ENCODE peak calls at places on chromosomes 4 and X, in ten cellular contexts. S, U, M, W, T, N, F, R, E and G are unnamed samples. For H3K4me1, the result is how much of the 10 kb centered on the place peaks cover.

GRCh38 chr4:139556071-139556734 is at the start of gene SETD7:
- DNase-seq in N (peak), R (peak), F (peak), T (peak), E (peak), S (peak), U (peak), W (peak), M (peak), G (peak)

GRCh38 chr4:182391111-182391684 is 148.0 kb downstream of the TENM3 start:
- DNase-seq in U (no peak), W (no peak), M (no peak), S (no peak), T (no peak), F (no peak), E (no peak), N (no peak), R (no peak), G (no peak)

GRCh38 chrX:25156323-25156722 is 140.6 kb upstream of the ARX start:
- DNase-seq in E (no peak), F (no peak), U (no peak), N (no peak), S (no peak), M (peak), T (no peak), W (no peak), R (no peak), G (no peak)

GRCh38 chr4:77385124-77385969 is 220.3 kb upstream of the CXCL13 start:
- DNase-seq in R (peak), E (peak), N (peak), M (peak), U (peak), W (peak), S (peak), F (peak), T (no peak), G (peak)

GRCh38 chr4:185256444-185256843 is 47.0 kb downstream of the SNX25 start:
- DNase-seq in T (no peak), S (no peak), M (peak), F (no peak), R (no peak), U (no peak), W (no peak), E (no peak), N (no peak), G (no peak)

GRCh38 chrX:19514791-19515614 is at the start of gene MAP3K15:
- DNase-seq in T (no peak), W (peak), U (peak), F (peak), N (peak), R (peak), E (peak), S (peak), M (peak), G (no peak)

GRCh38 chrX:71292669-71293379 is 8.7 kb upstream of the ITGB1BP2 start:
- DNase-seq in R (no peak), S (no peak), T (no peak), U (no peak), F (no peak), E (no peak), N (no peak), W (no peak), M (peak), G (no peak)

GRCh38 chr4:112604590-112604989 is 32.1 kb downstream of the ZGRF1 start:
- DNase-seq in M (peak), W (peak), S (peak), E (peak), R (peak), T (no peak), F (peak), U (no peak), N (no peak), G (no peak)

GRCh38 chr4:156774422-156774821 is 197.2 kb downstream of the PDGFC start:
- DNase-seq in N (no peak), R (no peak), E (no peak), F (no peak), M (peak), U (no peak), S (no peak), W (no peak), T (no peak), G (no peak)

GRCh38 chr4:6502147-6502546 is 29.7 kb upstream of the PPP2R2C start:
- DNase-seq in F (no peak), S (no peak), T (no peak), M (no peak), U (no peak), E (peak), W (no peak), N (no peak), R (no peak), G (no peak)

DNA sequence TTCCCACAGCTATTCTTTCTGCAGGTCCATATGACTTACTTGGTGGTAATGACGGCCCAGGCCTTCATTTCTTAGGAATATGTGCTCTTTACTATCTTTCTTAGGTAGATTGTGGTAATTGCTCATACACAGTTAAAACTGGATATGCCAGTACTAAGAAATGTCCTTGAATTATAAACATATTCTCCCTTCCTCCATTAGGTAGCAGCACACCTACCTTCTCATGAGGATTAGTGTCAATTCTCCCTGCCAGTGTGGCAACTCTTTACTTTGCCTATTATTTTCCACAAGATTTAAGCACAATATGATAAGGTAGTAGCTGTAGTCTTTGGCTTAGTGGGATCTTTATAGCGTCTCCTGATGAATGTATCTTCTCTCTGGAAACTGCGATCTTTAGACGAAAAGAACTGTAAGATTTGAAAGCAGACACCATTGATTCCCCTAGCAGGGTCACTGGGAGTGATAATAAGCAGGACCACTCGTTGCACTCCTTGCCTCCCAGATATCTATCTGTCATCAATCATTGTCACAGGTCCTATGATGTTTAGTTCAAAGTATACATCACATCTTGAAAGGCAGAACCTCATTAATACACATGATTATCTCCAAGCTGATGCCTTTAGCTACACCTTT is 1240.7 kb downstream of the C4orf33 start:
- DNase-seq in S (peak), T (no peak), N (no peak), U (no peak), F (peak), W (peak), E (no peak), R (no peak), M (no peak), G (no peak)
- TF ChIP-seq CTCF in S (peak), T (peak), N (no peak), U (no peak), F (peak), W (peak), E (no peak), R (no peak), M (no peak), G (peak)

GRCh38 chrX:153738056-153738605 is 13.5 kb downstream of the ABCD1 start:
- DNase-seq in E (no peak), N (no peak), M (no peak), T (no peak), U (no peak), R (no peak), F (no peak), S (no peak), W (no peak), G (no peak)
- H3K4me1 ChIP-seq in E (under half), N (under half), M (under half), T (under half), U (under half), R (under half), F (under half), S (under half), W (under half), G (under half)

GRCh38 chr4:43778187-43778915 is 670.3 kb downstream of the KCTD8 start:
- DNase-seq in S (no peak), W (no peak), E (no peak), F (no peak), M (no peak), T (no peak), U (no peak), N (no peak), R (no peak), G (no peak)

GRCh38 chr4:43781125-43781524 is 667.5 kb downstream of the KCTD8 start:
- DNase-seq in S (no peak), T (no peak), U (no peak), E (no peak), F (no peak), M (no peak), N (no peak), R (no peak), W (no peak), G (no peak)

GRCh38 chr4:43776371-43776770 is 672.2 kb downstream of the KCTD8 start:
- DNase-seq in U (no peak), M (peak), N (no peak), F (no peak), E (no peak), T (no peak), W (peak), R (no peak), S (no peak), G (no peak)
- TF ChIP-seq CTCF in U (no peak), M (peak), N (no peak), F (peak), E (no peak), T (no peak), W (no peak), R (no peak), S (peak), G (no peak)

DNA sequence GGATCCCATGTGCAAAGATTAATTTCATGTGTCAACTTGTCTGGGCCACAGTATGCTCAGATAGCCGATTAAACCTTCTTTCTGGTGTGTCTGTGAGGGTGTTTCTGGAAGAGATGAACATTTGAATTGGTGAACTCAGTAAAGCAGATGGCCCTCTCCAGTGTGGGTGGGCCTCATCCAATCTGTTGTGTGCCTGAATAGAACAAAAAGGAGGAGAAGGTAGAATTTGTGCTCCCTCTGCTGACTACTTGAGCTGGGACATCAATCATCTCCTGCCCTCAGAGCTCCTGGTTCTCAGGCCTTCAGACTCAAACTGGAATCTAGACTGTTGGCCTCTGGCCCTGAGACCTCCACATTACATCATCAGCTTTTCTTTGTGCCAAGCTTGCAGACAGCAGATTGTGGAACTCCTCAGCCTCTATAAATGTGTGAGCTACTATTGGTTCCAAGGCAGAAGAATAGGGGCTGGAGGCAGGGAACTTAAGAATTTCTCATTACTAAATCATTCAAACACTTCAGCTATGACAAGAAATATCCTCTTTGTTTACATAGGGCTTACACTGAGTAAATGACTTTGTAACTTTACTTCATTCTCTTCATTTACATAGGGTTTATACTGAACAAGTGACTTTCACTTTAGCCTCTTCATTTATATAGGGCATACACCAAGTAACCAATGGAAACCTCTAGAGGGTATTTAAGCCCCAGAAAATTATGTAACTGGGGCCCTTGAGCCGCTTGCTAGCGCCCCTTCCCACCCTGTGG is 87.0 kb upstream of the NWD2 start:
- DNase-seq in F (no peak), W (no peak), U (no peak), N (no peak), R (no peak), S (no peak), T (no peak), E (no peak), M (no peak), G (no peak)
- H3K4me1 ChIP-seq in F (under half), W (under half), U (under half), N (under half), R (under half), S (under half), T (under half), E (under half), M (under half), G (under half)

GRCh38 chr4:138521809-138522208 is 279.7 kb upstream of the SLC7A11 start:
- DNase-seq in R (no peak), W (no peak), U (no peak), E (no peak), T (no peak), N (no peak), M (no peak), F (no peak), S (no peak), G (no peak)

GRCh38 chr4:138519436-138519835 is 277.3 kb upstream of the SLC7A11 start:
- DNase-seq in W (no peak), E (no peak), M (no peak), U (no peak), R (no peak), T (no peak), N (no peak), F (no peak), S (no peak), G (no peak)

GRCh38 chr4:138522366-138522765 is 280.2 kb upstream of the SLC7A11 start:
- DNase-seq in N (no peak), F (peak), U (no peak), R (no peak), S (peak), W (peak), E (no peak), T (no peak), M (peak), G (no peak)
- TF ChIP-seq CTCF in N (peak), F (peak), U (no peak), R (peak), S (peak), W (peak), E (peak), T (no peak), M (peak), G (no peak)

GRCh38 chr4:158172558-158173258 is at the start of gene GASK1B:
- DNase-seq in W (peak), E (peak), U (no peak), N (no peak), R (peak), M (peak), F (peak), S (peak), T (no peak), G (no peak)
- H3K4me1 ChIP-seq in W (under half), E (under half), U (half or more), N (under half), R (under half), M (under half), F (under half), S (under half), T (under half), G (under half)

DNA sequence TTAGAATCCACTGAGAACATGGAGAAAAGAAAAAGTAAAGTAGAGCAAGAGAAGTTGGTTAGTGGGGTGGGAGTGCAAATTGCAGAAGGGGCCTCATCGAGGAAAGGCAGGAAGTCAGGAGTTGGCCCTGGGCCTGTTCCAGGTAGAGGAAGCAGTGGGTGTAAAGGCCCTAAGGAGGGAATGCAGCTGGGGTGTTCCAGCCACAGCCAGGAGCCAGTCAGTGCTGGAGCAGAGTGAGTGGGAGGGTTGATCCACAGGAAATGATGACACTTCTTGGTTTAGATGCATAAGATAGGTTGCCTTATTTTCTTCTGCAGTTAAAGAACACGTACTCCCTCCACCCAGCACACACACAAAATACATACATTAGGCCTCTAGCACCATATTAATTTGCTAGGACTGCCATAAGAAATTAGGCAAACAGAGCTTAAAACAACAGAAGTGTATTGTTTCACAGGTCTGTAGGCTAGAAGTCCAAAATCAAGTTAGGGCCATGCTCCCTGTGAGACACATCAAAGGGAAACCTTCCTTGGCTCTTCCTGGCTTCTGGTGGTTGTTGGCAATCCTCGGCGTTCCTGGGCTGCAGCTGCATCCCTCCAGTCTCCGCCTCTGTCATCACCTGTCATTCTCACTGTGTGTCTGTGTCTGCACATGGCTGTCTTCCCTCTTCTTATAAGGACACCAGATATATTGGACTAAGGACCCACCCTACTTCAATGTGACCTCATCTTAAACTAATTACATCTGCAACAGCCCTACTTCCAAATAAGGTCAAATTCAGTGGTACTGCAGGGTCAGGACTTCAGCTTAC is 205.9 kb downstream of the AASDH start:
- DNase-seq in E (no peak), T (no peak), F (no peak), M (no peak), W (no peak), S (no peak), R (no peak), U (no peak), N (no peak), G (no peak)
- TF ChIP-seq CTCF in E (no peak), T (no peak), F (no peak), M (no peak), W (no peak), S (no peak), R (no peak), U (no peak), N (no peak), G (no peak)